ENCODE peak calls at places on chromosome 1, in four cellular contexts. One of them, this sample, is unnamed.

GRCh38 chr1:15627343-15627988 is 10.2 kb downstream of the DDI2 start:
- DNase-seq in H9: no peak
- DNase-seq in mesenchymal stem cell: peak; percentile 38
- DNase-seq in H1: no peak
- DNase-seq in this sample: no peak

GRCh38 chr1:92154934-92155333 is 62.8 kb upstream of the C1orf146 start:
- DNase-seq in H9: no peak
- DNase-seq in mesenchymal stem cell: no peak
- DNase-seq in H1: no peak
- DNase-seq in this sample: no peak

GRCh38 chr1:248000169-248000568 is 13.3 kb upstream of the OR2L5 start:
- DNase-seq in H9: no peak
- DNase-seq in mesenchymal stem cell: no peak
- DNase-seq in H1: no peak
- DNase-seq in this sample: no peak

GRCh38 chr1:161182214-161182613 is 4.9 kb upstream of the B4GALT3 start:
- DNase-seq in H9: no peak
- DNase-seq in mesenchymal stem cell: no peak
- DNase-seq in H1: no peak
- DNase-seq in this sample: no peak

GRCh38 chr1:10796029-10796944 is at the start of gene CASZ1:
- DNase-seq in H9: peak; percentile 89
- DNase-seq in mesenchymal stem cell: peak; percentile 90
- DNase-seq in H1: peak; percentile 47
- DNase-seq in this sample: peak; percentile 93

GRCh38 chr1:27672750-27673112 is 739 bp upstream of the IFI6 start:
- DNase-seq in H9: no peak
- DNase-seq in mesenchymal stem cell: peak; percentile 58
- DNase-seq in H1: no peak
- DNase-seq in this sample: no peak

GRCh38 chr1:25794325-25794724 is 5.7 kb upstream of the SELENON start:
- DNase-seq in H9: no peak
- DNase-seq in mesenchymal stem cell: peak; percentile 74
- DNase-seq in H1: no peak
- DNase-seq in this sample: no peak

GRCh38 chr1:213619026-213619425 is 368.7 kb upstream of the PROX1 start:
- DNase-seq in H9: no peak
- DNase-seq in mesenchymal stem cell: no peak
- DNase-seq in H1: no peak
- DNase-seq in this sample: no peak

GRCh38 chr1:22143065-22143514 is at the start of gene WNT4:
- DNase-seq in H9: peak; percentile 62
- DNase-seq in mesenchymal stem cell: no peak
- DNase-seq in H1: no peak
- DNase-seq in this sample: no peak

GRCh38 chr1:22141493-22141892 is 1.4 kb downstream of the WNT4 start:
- DNase-seq in H9: no peak
- DNase-seq in mesenchymal stem cell: peak; percentile 30
- DNase-seq in H1: no peak
- DNase-seq in this sample: no peak

GRCh38 chr1:22141948-22142314 is 966 bp downstream of the WNT4 start:
- DNase-seq in H9: no peak
- DNase-seq in mesenchymal stem cell: peak; percentile 30
- DNase-seq in H1: no peak
- DNase-seq in this sample: no peak

GRCh38 chr1:22142315-22143064 is 407 bp downstream of the WNT4 start:
- DNase-seq in H9: no peak
- DNase-seq in mesenchymal stem cell: peak; percentile 35
- DNase-seq in H1: no peak
- DNase-seq in this sample: no peak

DNA sequence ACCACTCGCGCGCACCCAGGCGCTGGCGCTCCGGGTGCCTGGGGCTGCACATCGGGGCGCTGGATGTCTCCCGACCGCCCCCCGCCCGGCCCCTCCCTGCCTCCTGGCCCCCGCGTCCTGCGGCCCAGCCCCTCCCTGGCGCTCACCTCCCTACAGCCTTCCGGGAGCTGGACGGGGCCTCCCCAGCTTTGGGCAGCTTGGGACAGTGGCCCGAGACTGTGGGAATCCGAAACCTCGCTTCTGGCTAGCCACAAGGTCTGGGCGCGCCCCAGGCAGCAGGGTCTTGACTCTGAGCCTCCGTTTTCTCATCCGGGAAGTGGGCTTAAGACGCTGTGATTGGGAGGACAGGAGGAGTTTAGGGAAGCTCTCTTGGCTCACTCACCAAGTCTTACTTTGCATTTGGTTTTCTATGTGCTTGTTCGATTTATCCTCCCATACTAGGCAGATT is 713 bp upstream of the WNT4 start:
- DNase-seq in H9: peak; percentile 47
- DNase-seq in mesenchymal stem cell: no peak
- DNase-seq in H1: no peak
- DNase-seq in this sample: no peak
- H3K4me2 ChIP-seq in H9: peak overlapping the region; percentile 31
- H3K4me2 ChIP-seq in mesenchymal stem cell: peak overlapping the region; percentile 36
- H3K4me2 ChIP-seq in H1: peak overlapping the region; percentile 51
- H3K4me2 ChIP-seq in this sample: peak overlapping the region; percentile 36

DNA sequence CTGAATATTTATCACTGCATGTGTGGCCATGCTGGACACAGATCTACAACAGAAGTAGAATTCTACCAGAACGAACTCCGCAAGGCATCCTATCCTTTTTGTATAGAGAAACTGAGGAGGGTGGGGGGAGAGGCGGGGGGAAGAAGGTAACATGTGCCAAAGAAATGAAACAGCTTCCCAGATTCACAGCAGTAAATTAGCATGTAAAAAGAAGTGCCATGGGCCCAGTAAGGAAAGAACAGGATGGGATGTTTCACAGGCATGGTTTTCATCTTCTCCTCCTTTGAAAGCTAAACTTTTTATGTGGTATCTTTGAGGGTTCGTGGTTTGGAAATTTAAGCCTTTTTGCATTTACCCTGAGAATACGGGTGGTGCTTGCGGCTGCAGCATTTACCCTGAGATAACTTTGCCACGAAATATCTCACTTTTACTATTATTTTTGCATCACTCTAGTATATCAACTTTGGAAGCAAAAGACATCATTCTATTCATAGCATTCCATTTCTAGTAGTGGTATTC is 168.9 kb downstream of the TPR start:
- DNase-seq in H9: no peak
- DNase-seq in mesenchymal stem cell: no peak
- DNase-seq in H1: no peak
- DNase-seq in this sample: no peak
- H2BK12ac ChIP-seq in H9: no peak overlapping the region
- H2BK12ac ChIP-seq in mesenchymal stem cell: no peak overlapping the region
- H2BK12ac ChIP-seq in H1: no peak overlapping the region
- H2BK12ac ChIP-seq in this sample: no peak overlapping the region

GRCh38 chr1:8201331-8201861 is 116.5 kb upstream of the SLC45A1 start:
- DNase-seq in H9: no peak
- DNase-seq in mesenchymal stem cell: no peak
- DNase-seq in H1: no peak
- DNase-seq in this sample: no peak

GRCh38 chr1:8194481-8195227 is 123.3 kb upstream of the SLC45A1 start:
- DNase-seq in H9: no peak
- DNase-seq in mesenchymal stem cell: no peak
- DNase-seq in H1: no peak
- DNase-seq in this sample: no peak

GRCh38 chr1:8198522-8198921 is 119.4 kb upstream of the SLC45A1 start:
- DNase-seq in H9: no peak
- DNase-seq in mesenchymal stem cell: no peak
- DNase-seq in H1: no peak
- DNase-seq in this sample: no peak

GRCh38 chr1:8200317-8201115 is 117.4 kb upstream of the SLC45A1 start:
- DNase-seq in H9: no peak
- DNase-seq in mesenchymal stem cell: no peak
- DNase-seq in H1: no peak
- DNase-seq in this sample: no peak

GRCh38 chr1:8197493-8198282 is 120.2 kb upstream of the SLC45A1 start:
- DNase-seq in H9: no peak
- DNase-seq in mesenchymal stem cell: peak; percentile 75
- DNase-seq in H1: no peak
- DNase-seq in this sample: no peak
- H3K14ac ChIP-seq in H9: no peak overlapping the region
- H3K14ac ChIP-seq in mesenchymal stem cell: no peak overlapping the region
- H3K14ac ChIP-seq in H1: no peak overlapping the region
- H3K14ac ChIP-seq in this sample: no peak overlapping the region

GRCh38 chr1:147080671-147081394 is 91.4 kb downstream of the PRKAB2 start:
- DNase-seq in H9: peak; percentile 72
- DNase-seq in mesenchymal stem cell: no peak
- DNase-seq in H1: no peak
- DNase-seq in this sample: no peak
- H3K4me2 ChIP-seq in H9: peak overlapping the region; percentile 63
- H3K4me2 ChIP-seq in mesenchymal stem cell: no peak overlapping the region
- H3K4me2 ChIP-seq in H1: peak overlapping the region; percentile 74
- H3K4me2 ChIP-seq in this sample: peak overlapping the region; percentile 56

GRCh38 chr1:98897479-98897878 is 107.2 kb downstream of the PLPPR5 start:
- DNase-seq in H9: no peak
- DNase-seq in mesenchymal stem cell: no peak
- DNase-seq in H1: no peak
- DNase-seq in this sample: no peak
- H2BK12ac ChIP-seq in H9: no peak overlapping the region
- H2BK12ac ChIP-seq in mesenchymal stem cell: no peak overlapping the region
- H2BK12ac ChIP-seq in H1: no peak overlapping the region
- H2BK12ac ChIP-seq in this sample: no peak overlapping the region

GRCh38 chr1:22288593-22289241 is 145.8 kb upstream of the WNT4 start:
- DNase-seq in H9: no peak
- DNase-seq in mesenchymal stem cell: peak; percentile 58
- DNase-seq in H1: no peak
- DNase-seq in this sample: no peak

GRCh38 chr1:22287946-22288520 is 145.1 kb upstream of the WNT4 start:
- DNase-seq in H9: no peak
- DNase-seq in mesenchymal stem cell: no peak
- DNase-seq in H1: no peak
- DNase-seq in this sample: no peak

GRCh38 chr1:22290611-22291010 is 147.7 kb upstream of the WNT4 start:
- DNase-seq in H9: no peak
- DNase-seq in mesenchymal stem cell: no peak
- DNase-seq in H1: no peak
- DNase-seq in this sample: no peak

GRCh38 chr1:22290157-22290556 is 147.3 kb upstream of the WNT4 start:
- DNase-seq in H9: no peak
- DNase-seq in mesenchymal stem cell: no peak
- DNase-seq in H1: no peak
- DNase-seq in this sample: no peak

GRCh38 chr1:22289251-22289995 is 146.5 kb upstream of the WNT4 start:
- DNase-seq in H9: no peak
- DNase-seq in mesenchymal stem cell: peak; percentile 57
- DNase-seq in H1: no peak
- DNase-seq in this sample: no peak
- H3K14ac ChIP-seq in H9: no peak overlapping the region
- H3K14ac ChIP-seq in mesenchymal stem cell: peak overlapping the region; percentile 29
- H3K14ac ChIP-seq in H1: no peak overlapping the region
- H3K14ac ChIP-seq in this sample: no peak overlapping the region

GRCh38 chr1:235009074-235009473 is 119.6 kb downstream of the TOMM20 start:
- DNase-seq in H9: no peak
- DNase-seq in mesenchymal stem cell: no peak
- DNase-seq in H1: no peak
- DNase-seq in this sample: no peak
- H3K4me2 ChIP-seq in H9: no peak overlapping the region
- H3K4me2 ChIP-seq in mesenchymal stem cell: no peak overlapping the region
- H3K4me2 ChIP-seq in H1: no peak overlapping the region
- H3K4me2 ChIP-seq in this sample: no peak overlapping the region

DNA sequence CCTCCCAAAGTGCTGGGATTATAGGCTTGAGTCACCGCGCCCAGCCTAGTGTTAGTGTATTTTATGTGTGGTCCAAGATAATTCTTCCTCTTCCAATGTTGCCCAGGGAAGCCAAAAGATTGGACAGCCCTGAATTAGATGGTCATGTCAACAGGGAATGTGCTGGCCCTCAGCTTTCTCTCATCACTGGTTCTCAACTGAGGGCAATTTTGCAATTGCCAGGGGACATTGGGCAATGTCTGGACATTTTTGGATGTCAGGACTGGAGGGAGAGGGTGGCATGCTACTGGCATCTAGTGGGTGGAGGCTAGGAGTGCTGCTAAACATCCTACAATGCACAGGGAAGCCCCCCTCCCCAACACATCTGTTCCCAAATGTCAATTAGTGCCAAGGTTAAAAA is 95.0 kb downstream of the LAMC2 start:
- DNase-seq in H9: no peak
- DNase-seq in mesenchymal stem cell: peak; percentile 38
- DNase-seq in H1: no peak
- DNase-seq in this sample: no peak
- H2BK12ac ChIP-seq in H9: no peak overlapping the region
- H2BK12ac ChIP-seq in mesenchymal stem cell: peak overlapping the region; percentile 45
- H2BK12ac ChIP-seq in H1: no peak overlapping the region
- H2BK12ac ChIP-seq in this sample: no peak overlapping the region

DNA sequence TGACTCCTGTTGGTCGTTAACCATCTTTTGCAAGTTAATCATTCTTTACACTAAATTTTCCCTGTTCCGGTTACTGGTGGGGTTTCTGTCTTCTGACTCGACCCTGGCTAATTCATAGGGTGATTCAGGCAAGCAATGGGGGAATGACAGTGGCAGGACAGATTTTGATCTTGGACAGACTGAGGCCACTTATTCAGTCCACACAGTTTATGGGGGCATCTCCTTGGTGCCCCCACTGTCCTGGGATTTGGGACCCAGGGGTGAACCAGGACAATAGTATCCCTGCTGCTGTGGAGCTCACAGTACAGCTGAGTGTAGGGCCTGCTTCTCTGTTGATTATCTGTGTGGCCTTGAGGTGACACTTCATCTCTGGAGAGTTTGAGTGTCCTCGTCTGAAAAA is 540.4 kb downstream of the MATN1 start:
- DNase-seq in H9: no peak
- DNase-seq in mesenchymal stem cell: no peak
- DNase-seq in H1: no peak
- DNase-seq in this sample: no peak
- H3K14ac ChIP-seq in H9: no peak overlapping the region
- H3K14ac ChIP-seq in mesenchymal stem cell: no peak overlapping the region
- H3K14ac ChIP-seq in H1: no peak overlapping the region
- H3K14ac ChIP-seq in this sample: no peak overlapping the region

DNA sequence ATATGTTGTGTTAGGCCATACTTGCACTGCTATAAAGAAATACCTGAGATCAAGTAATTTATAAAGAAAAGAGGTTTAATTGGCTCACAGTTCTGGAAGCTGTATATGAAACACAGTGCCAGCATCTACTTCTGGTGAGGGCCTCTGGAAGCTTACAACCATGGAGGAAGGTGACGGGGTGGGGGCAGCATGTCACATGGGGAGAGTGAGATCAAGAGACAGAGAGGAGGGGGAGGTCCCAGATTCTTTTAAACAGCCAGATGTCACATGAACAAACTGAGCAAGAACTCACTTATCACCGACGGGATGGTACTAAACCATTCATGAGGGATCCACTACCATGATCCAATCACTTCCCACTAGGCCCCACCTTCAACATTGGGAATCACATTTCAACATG is 42.6 kb downstream of the TESK2 start:
- DNase-seq in H9: no peak
- DNase-seq in mesenchymal stem cell: no peak
- DNase-seq in H1: no peak
- DNase-seq in this sample: no peak
- H3K4me2 ChIP-seq in H9: no peak overlapping the region
- H3K4me2 ChIP-seq in mesenchymal stem cell: no peak overlapping the region
- H3K4me2 ChIP-seq in H1: no peak overlapping the region
- H3K4me2 ChIP-seq in this sample: no peak overlapping the region